ENCODE peak calls at places on chromosome 18, in six cellular contexts. S is spleen, R is AG04450, I is right lobe of liver, Y is AG04449, F is BJ. A is an unnamed sample.

GRCh38 chr18:67672142-67672541 is 155.6 kb upstream of the DSEL start:
- DNase-seq in I (no peak), F (no peak), R (no peak), S (no peak), Y (peak), A (no peak)

GRCh38 chr18:26655010-26655613 is 106.8 kb upstream of the KCTD1 start:
- DNase-seq in R (no peak), S (no peak), Y (no peak), I (no peak), F (no peak), A (no peak)

GRCh38 chr18:43789234-43790000 is 512.1 kb upstream of the SYT4 start:
- DNase-seq in I (no peak), F (no peak), Y (no peak), S (no peak), R (no peak), A (no peak)

GRCh38 chr18:13934676-13935075 is 19.3 kb upstream of the MC2R start:
- DNase-seq in F (no peak), R (no peak), S (no peak), I (no peak), Y (no peak), A (no peak)

GRCh38 chr18:56562479-56562878 is 75.9 kb downstream of the TXNL1 start:
- DNase-seq in F (no peak), R (no peak), S (no peak), Y (no peak), I (no peak), A (no peak)

GRCh38 chr18:75167137-75167536 is 41.8 kb downstream of the PTGR3 start:
- DNase-seq in F (no peak), I (no peak), Y (no peak), R (no peak), S (no peak), A (no peak)

GRCh38 chr18:78542204-78542603 is 437.4 kb upstream of the SALL3 start:
- DNase-seq in F (no peak), Y (no peak), I (peak), S (no peak), R (no peak), A (peak)

GRCh38 chr18:58263055-58263732 is 219.2 kb downstream of the NEDD4L start:
- DNase-seq in R (no peak), I (no peak), S (no peak), F (no peak), Y (no peak), A (no peak)

GRCh38 chr18:50194623-50195532 is at the start of gene MYO5B:
- DNase-seq in S (peak), I (peak), F (no peak), Y (no peak), R (no peak), A (peak)

GRCh38 chr18:39462436-39462835 is 1896.8 kb upstream of the CELF4 start:
- DNase-seq in I (no peak), F (no peak), Y (no peak), R (no peak), S (no peak), A (no peak)

GRCh38 chr18:58409802-58410445 is 219.0 kb downstream of the ALPK2 start:
- DNase-seq in R (no peak), Y (no peak), S (no peak), F (no peak), I (no peak), A (no peak)

GRCh38 chr18:46755315-46756171 is 1.3 kb downstream of the ST8SIA5 start:
- DNase-seq in F (no peak), R (no peak), Y (no peak), S (no peak), I (no peak), A (no peak)

GRCh38 chr18:46152808-46153617 is 48.8 kb downstream of the HAUS1 start:
- DNase-seq in S (no peak), I (no peak), R (no peak), Y (no peak), F (no peak), A (no peak)

GRCh38 chr18:363327-364115 is 95.7 kb upstream of the THOC1 start:
- DNase-seq in R (no peak), F (peak), Y (peak), I (no peak), S (no peak), A (no peak)

GRCh38 chr18:70387018-70387417 is 98.2 kb downstream of the SOCS6 start:
- DNase-seq in Y (no peak), S (no peak), I (no peak), R (no peak), F (no peak), A (no peak)

GRCh38 chr18:77124452-77124922 is 8.1 kb downstream of the MBP start:
- DNase-seq in S (peak), F (no peak), R (no peak), I (no peak), Y (no peak), A (no peak)

GRCh38 chr18:63070750-63071502 is 248.6 kb downstream of the BCL2 start:
- DNase-seq in I (no peak), R (no peak), S (no peak), Y (no peak), F (no peak), A (no peak)

GRCh38 chr18:79944126-79944731 is 7.2 kb downstream of the SLC66A2 start:
- DNase-seq in Y (no peak), S (peak), I (peak), R (no peak), F (no peak), A (peak)

GRCh38 chr18:36287653-36288052 is 9.9 kb upstream of the FHOD3 start:
- DNase-seq in F (no peak), S (no peak), Y (no peak), R (no peak), I (no peak), A (no peak)

GRCh38 chr18:21463718-21464117 is 136.8 kb downstream of the ESCO1 start:
- DNase-seq in S (no peak), F (no peak), Y (no peak), I (no peak), R (no peak), A (no peak)

GRCh38 chr18:75782826-75783225 is 355.3 kb upstream of the SMIM21 start:
- DNase-seq in R (no peak), S (no peak), Y (no peak), F (no peak), I (no peak), A (no peak)

GRCh38 chr18:68713131-68713530 is 1.8 kb downstream of the TMX3 start:
- DNase-seq in I (no peak), Y (no peak), R (no peak), F (no peak), S (no peak), A (no peak)

GRCh38 chr18:44957440-44957839 is 276.8 kb downstream of the SETBP1 start:
- DNase-seq in Y (no peak), R (no peak), S (no peak), I (no peak), F (no peak), A (no peak)

GRCh38 chr18:2958819-2959298 is 54.1 kb downstream of the LPIN2 start:
- DNase-seq in I (no peak), F (no peak), S (no peak), R (no peak), Y (peak), A (no peak)

GRCh38 chr18:2963048-2963447 is 49.9 kb downstream of the LPIN2 start:
- DNase-seq in R (no peak), F (no peak), I (no peak), Y (no peak), S (no peak), A (no peak)

GRCh38 chr18:2961828-2962227 is 51.1 kb downstream of the LPIN2 start:
- DNase-seq in Y (no peak), I (no peak), F (no peak), S (no peak), R (no peak), A (no peak)

GRCh38 chr18:2959341-2959740 is 53.6 kb downstream of the LPIN2 start:
- DNase-seq in Y (no peak), I (no peak), S (no peak), R (no peak), F (no peak), A (no peak)

GRCh38 chr18:2960983-2961696 is 51.8 kb downstream of the LPIN2 start:
- DNase-seq in S (no peak), F (no peak), R (no peak), Y (no peak), I (no peak), A (no peak)
- H3K4me3 ChIP-seq in S (no peak), F (no peak), R (no peak), Y (no peak), I (no peak), A (no peak)

DNA sequence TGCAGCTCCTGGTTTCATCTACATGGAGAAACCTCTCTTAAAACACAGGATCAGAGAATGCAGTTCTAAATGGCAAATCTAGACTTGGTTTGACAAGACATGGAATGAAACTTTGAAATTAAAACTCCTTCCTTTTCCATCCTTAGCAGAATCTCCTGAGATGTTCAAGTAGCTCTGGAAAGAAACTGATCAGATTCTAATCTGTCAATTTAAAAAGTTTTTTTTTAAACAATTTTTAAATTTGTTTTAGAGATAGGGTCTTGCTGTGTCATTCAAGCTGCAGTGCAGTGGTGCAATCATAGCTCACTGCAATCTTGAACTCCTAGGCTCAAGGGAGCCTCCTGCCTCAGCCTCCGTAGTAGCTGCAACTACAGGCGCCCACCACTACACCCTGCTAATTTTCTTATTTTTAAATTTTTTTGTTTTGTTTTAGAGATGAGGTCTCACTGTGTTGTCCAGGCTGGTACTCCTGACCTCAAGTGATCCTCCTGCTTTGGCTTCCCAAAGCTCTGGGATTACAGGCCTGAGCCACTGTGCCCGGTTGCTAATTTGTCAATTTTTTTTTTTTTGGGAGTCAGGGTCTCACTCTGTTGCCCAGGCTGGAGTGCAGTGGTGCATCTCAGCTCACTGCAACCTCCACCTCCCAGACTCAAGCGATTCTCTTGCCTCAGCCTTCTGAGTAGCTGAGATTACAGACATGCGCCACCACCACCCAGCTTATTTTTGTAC is 216.7 kb downstream of the TGIF1 start:
- DNase-seq in R (no peak), Y (no peak), F (no peak), S (no peak), I (no peak), A (no peak)
- TF ChIP-seq CTCF in R (no peak), Y (no peak), F (no peak), S (peak), I (no peak), A (no peak)

GRCh38 chr18:61992923-61993322 is 100.1 kb upstream of the RNF152 start:
- DNase-seq in Y (peak), R (no peak), I (no peak), F (peak), S (no peak), A (no peak)

GRCh38 chr18:61991836-61992235 is 99.0 kb upstream of the RNF152 start:
- DNase-seq in F (no peak), I (no peak), Y (no peak), S (no peak), R (no peak), A (no peak)

GRCh38 chr18:61993831-61994230 is 101.0 kb upstream of the RNF152 start:
- DNase-seq in I (no peak), F (no peak), S (no peak), R (no peak), Y (no peak), A (no peak)

GRCh38 chr18:61991201-61991600 is 98.4 kb upstream of the RNF152 start:
- DNase-seq in Y (no peak), S (no peak), I (no peak), F (no peak), R (no peak), A (no peak)

DNA sequence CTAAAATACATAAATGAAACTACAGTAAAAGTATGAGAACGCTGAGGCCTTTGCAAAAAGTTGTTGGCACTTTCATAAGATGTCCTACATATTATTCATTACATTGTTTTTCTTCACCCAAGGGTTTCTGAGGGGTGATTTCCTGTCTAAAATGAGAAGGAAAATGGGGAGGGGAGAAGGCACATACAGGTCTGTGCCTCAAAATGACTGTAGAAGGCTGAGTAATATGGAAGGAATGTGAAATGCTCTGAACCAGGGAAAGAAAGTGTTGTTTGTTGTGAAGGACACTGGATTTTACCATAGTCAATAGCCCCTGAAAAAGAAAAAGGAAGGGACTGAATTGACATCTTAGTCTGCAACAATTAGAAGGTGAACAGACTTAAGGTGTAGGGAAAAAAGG is 99.5 kb upstream of the RNF152 start:
- DNase-seq in F (peak), R (no peak), S (no peak), Y (peak), I (no peak), A (no peak)
- H3K4me3 ChIP-seq in F (no peak), R (no peak), S (no peak), Y (no peak), I (no peak), A (no peak)

DNA sequence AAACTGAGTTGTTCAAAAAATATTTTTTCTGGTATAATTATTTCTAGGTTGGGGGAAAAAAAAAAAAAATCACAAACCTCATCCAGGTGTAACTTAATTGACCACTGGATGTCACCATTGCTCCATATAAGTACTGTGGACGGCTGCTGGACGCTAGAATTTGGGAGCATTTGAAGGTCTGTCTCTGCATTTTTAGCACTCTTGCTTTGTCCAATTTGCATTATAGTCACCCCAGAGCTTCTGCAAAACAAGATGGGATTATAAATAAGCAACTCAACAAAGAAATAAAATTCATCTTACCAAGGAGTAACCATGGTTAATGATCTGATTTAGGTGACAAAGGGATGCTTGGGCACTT is 83.7 kb downstream of the HRH4 start:
- DNase-seq in F (no peak), S (no peak), Y (no peak), R (no peak), I (no peak), A (no peak)
- TF ChIP-seq CTCF in F (peak), S (no peak), Y (no peak), R (peak), I (peak), A (no peak)

DNA sequence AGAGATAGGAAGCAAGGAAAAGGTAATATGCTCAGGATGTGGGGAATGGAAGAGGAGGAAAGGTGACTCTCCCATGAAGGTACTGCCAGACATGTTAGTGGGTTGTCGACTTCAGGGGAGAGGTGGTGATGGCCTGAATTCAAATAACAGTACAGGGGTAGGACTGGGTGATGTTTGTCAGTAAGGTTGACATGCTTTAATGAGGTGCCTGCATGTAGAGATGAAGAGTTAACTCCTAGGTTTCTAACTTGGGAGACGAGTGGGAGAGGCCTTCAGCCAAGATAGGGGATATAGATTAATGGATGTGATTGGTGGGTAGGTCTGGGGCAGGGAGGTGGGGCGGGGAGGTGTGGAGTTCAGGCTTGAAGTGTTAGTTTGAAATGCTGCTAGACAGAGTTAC is 2.6 kb downstream of the NAPG start:
- DNase-seq in I (no peak), Y (no peak), S (no peak), F (no peak), R (no peak), A (no peak)
- H3K4me3 ChIP-seq in I (no peak), Y (no peak), S (no peak), F (no peak), R (no peak), A (no peak)

DNA sequence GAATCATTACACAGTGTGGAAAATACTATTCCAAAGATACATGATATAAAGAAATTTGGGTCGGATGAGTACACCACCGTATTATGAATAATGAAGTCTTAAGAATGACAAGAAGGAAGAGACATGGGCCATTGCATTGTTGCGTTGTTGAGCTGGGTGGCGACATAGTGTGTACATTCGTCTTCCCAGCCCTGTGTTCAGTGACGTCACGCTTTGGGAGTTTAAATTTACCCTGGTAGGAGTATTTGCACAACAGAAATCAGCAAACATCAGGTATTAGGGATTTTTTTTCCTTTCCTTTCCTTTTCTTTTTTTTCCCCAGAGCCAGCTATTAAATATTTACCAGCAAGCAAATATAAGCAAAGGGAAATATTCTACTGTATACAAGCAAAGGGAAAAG is 347.2 kb upstream of the NETO1 start:
- DNase-seq in R (no peak), S (no peak), F (no peak), Y (no peak), I (peak), A (no peak)
- TF ChIP-seq CTCF in R (no peak), S (no peak), F (no peak), Y (no peak), I (peak), A (no peak)

DNA sequence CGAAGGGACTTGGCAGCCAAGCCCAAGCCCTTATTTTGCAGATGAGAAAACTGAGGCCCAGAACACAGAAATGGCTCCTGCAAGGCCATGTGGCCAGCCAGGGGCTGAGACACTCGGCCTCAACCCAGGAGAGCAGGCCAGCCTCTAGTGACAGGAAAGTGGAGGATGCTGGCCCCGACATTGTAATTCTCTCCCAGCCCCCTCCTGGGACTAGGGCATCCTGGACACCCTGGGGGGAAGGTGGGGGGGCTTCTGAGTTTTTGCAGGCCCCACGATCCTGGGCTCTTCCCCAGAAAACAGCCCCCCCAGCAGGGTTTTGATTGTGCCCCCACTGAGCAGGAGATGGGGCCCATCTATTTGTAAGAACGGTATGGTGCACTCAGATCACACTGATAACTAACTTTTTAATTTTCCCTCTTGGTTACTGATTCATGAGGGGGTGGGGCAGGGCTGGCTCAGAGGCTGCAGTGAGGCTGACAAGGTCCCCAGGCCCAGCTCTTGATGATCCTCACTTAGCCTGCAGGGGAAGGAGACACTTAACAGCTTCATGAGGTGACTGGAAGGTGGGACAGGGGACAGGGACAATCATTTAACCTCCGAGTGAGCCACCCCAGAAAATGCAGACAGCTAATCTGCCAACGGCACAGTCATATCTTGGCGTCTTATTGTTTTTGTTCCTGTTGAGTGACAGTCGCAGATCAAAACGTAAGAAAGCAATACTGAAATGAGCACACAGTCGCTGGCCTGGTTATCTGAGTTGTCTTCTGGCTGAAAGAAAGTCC is 18.9 kb downstream of the SMAD7 start:
- DNase-seq in I (no peak), Y (no peak), R (no peak), S (no peak), F (no peak), A (no peak)
- H3K4me3 ChIP-seq in I (no peak), Y (no peak), R (no peak), S (no peak), F (no peak), A (no peak)

GRCh38 chr18:6521804-6522418 is 107.2 kb upstream of the L3MBTL4 start:
- DNase-seq in S (no peak), R (peak), F (no peak), Y (no peak), I (peak), A (peak)
- TF ChIP-seq CTCF in S (peak), R (peak), F (peak), Y (peak), I (peak), A (peak)

A was measured in pancreas.